ENCODE peak calls at places on chromosome 18, in six cellular contexts. S is CD4-positive, alpha-beta T cell; B is naive thymus-derived CD4-positive, alpha-beta T cell; C is neural progenitor cell; I is uterus; K is adrenal gland. D is an unnamed sample.
A peak's percentile ranks its signal among the peaks of the same experiment; 100 is the strongest.

GRCh38 chr18:37838086-37838485 is 272.5 kb upstream of the CELF4 start:
- DNase-seq in S (no peak), K (no peak), B (no peak), C (no peak), I (no peak), D (no peak)

GRCh38 chr18:43465483-43465882 is 188.2 kb upstream of the SYT4 start:
- DNase-seq in C (no peak), S (no peak), K (no peak), I (no peak), B (no peak), D (no peak)

GRCh38 chr18:75208836-75209128 is 157 bp downstream of the PTGR3 start:
- DNase-seq in I (no peak), C (no peak), S (no peak), B (no peak), K (no peak), D (no peak)

GRCh38 chr18:58848685-58849084 is 16.0 kb upstream of the ZNF532 start:
- DNase-seq in S (no peak), C (no peak), K (no peak), B (no peak), I (no peak), D (no peak)

GRCh38 chr18:11859903-11860407 is 8.7 kb downstream of the CHMP1B start:
- DNase-seq in K (peak; percentile 10), B (no peak), C (no peak), S (no peak), I (no peak), D (no peak)

GRCh38 chr18:55219059-55219458 is 259.8 kb upstream of the CCDC68 start:
- DNase-seq in B (no peak), I (no peak), K (no peak), S (no peak), C (no peak), D (no peak)

GRCh38 chr18:62384610-62385097 is 59.5 kb downstream of the TNFRSF11A start:
- DNase-seq in S (no peak), C (peak; percentile 32), B (no peak), K (no peak), I (no peak), D (no peak)

GRCh38 chr18:44342167-44342566 is 338.5 kb upstream of the SETBP1 start:
- DNase-seq in C (no peak), I (no peak), B (no peak), K (no peak), S (no peak), D (no peak)

GRCh38 chr18:44789704-44790103 is 109.0 kb downstream of the SETBP1 start:
- DNase-seq in B (no peak), C (peak; percentile 55), S (no peak), K (no peak), I (peak; percentile 48), D (no peak)

GRCh38 chr18:29154758-29155725 is 978.1 kb upstream of the CDH2 start:
- DNase-seq in C (no peak), B (no peak), S (no peak), I (no peak), K (no peak), D (no peak)

GRCh38 chr18:31760695-31761094 is at the start of gene SLC25A52:
- DNase-seq in S (no peak), C (no peak), B (no peak), K (no peak), I (no peak), D (no peak)

GRCh38 chr18:32425466-32425865 is 45.2 kb downstream of the GAREM1 start:
- DNase-seq in B (no peak), K (no peak), S (no peak), C (no peak), I (no peak), D (no peak)

GRCh38 chr18:62018761-62019041 is 125.9 kb upstream of the RNF152 start:
- DNase-seq in S (no peak), B (no peak), C (no peak), I (no peak), K (no peak), D (no peak)

GRCh38 chr18:46917808-46918600 is 602 bp downstream of the KATNAL2 start:
- DNase-seq in B (no peak), K (peak; percentile 40), I (peak; percentile 29), S (no peak), C (peak; percentile 48), D (no peak)

GRCh38 chr18:58202406-58202730 is 158.3 kb downstream of the NEDD4L start:
- DNase-seq in C (no peak), S (no peak), I (no peak), B (no peak), K (no peak), D (no peak)

GRCh38 chr18:30359521-30359920 is 683.0 kb downstream of the DSC3 start:
- DNase-seq in B (no peak), K (no peak), C (no peak), S (no peak), I (no peak), D (no peak)

GRCh38 chr18:46755315-46756171 is 1.3 kb downstream of the ST8SIA5 start:
- DNase-seq in S (no peak), K (peak; percentile 26), C (peak; percentile 23), I (no peak), B (no peak), D (no peak)

GRCh38 chr18:36247036-36247435 is 50.5 kb upstream of the FHOD3 start:
- DNase-seq in K (no peak), S (no peak), B (no peak), I (no peak), C (no peak), D (no peak)

GRCh38 chr18:42187611-42188378 is 232.8 kb downstream of the PIK3C3 start:
- DNase-seq in S (no peak), B (no peak), K (no peak), C (no peak), I (no peak), D (no peak)

GRCh38 chr18:27785815-27786537 is 391.0 kb downstream of the CDH2 start:
- DNase-seq in S (no peak), K (no peak), C (no peak), I (no peak), B (no peak), D (no peak)

GRCh38 chr18:70197042-70197441 is 8.4 kb downstream of the RTTN start:
- DNase-seq in C (no peak), S (no peak), K (no peak), B (no peak), I (no peak), D (no peak)

GRCh38 chr18:43271593-43272432 is 5.5 kb downstream of the SYT4 start:
- DNase-seq in I (no peak), S (no peak), B (peak; percentile 5), K (peak; percentile 33), C (peak; percentile 36), D (no peak)

GRCh38 chr18:74652392-74652988 is 54.8 kb downstream of the ZNF407 start:
- DNase-seq in K (no peak), B (peak; percentile 36), I (no peak), C (peak; percentile 54), S (no peak), D (no peak)

GRCh38 chr18:55405655-55406373 is 182.2 kb downstream of the TCF4 start:
- DNase-seq in B (no peak), C (peak; percentile 12), S (no peak), K (peak; percentile 93), I (peak; percentile 84), D (no peak)

GRCh38 chr18:68275616-68276015 is 439.3 kb downstream of the TMX3 start:
- DNase-seq in C (no peak), K (no peak), B (no peak), I (no peak), S (no peak), D (no peak)

GRCh38 chr18:72502671-72503431 is 41.3 kb downstream of the CBLN2 start:
- DNase-seq in S (no peak), C (no peak), B (no peak), I (no peak), K (no peak), D (no peak)
- H3K9me3 ChIP-seq in S (no peaks in the 10 kb centered on the region), C (no peaks in the 10 kb centered on the region), B (no peaks in the 10 kb centered on the region), I (no peaks in the 10 kb centered on the region), K (no peaks in the 10 kb centered on the region), D (no peaks in the 10 kb centered on the region)

GRCh38 chr18:77340815-77341214 is 91.2 kb downstream of the GALR1 start:
- DNase-seq in S (no peak), I (no peak), C (no peak), B (no peak), K (no peak), D (no peak)
- H3K9me3 ChIP-seq in S (no peaks in the 10 kb centered on the region), I (no peaks in the 10 kb centered on the region), C (no peaks in the 10 kb centered on the region), B (no peaks in the 10 kb centered on the region), K (no peaks in the 10 kb centered on the region), D (no peaks in the 10 kb centered on the region)

DNA sequence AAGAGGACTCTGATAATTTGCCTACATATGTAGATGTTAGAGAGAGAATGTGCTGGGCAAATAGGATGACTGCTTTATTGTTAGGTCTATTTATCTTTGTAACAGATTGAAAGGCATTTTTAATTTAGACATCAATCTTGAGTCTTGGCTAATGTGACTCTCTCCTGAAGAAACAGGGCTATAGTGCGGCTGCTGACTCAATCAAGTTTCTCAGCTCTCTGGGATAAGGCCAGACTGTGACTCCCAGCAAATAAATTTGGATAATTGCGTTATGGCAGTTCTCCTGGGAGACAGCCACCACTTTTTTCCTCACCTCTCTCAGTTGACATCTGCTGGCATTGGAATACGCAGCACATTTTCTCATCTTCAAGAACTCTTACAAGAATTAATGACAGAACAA is 1101.3 kb downstream of the CBLN2 start:
- DNase-seq in C (no peak), I (no peak), S (no peak), K (no peak), B (no peak), D (no peak)
- H3K9me3 ChIP-seq in C (no peaks in the 10 kb centered on the region), I (no peaks in the 10 kb centered on the region), S (no peaks in the 10 kb centered on the region), K (no peaks in the 10 kb centered on the region), B (no peaks in the 10 kb centered on the region), D (no peaks in the 10 kb centered on the region)

DNA sequence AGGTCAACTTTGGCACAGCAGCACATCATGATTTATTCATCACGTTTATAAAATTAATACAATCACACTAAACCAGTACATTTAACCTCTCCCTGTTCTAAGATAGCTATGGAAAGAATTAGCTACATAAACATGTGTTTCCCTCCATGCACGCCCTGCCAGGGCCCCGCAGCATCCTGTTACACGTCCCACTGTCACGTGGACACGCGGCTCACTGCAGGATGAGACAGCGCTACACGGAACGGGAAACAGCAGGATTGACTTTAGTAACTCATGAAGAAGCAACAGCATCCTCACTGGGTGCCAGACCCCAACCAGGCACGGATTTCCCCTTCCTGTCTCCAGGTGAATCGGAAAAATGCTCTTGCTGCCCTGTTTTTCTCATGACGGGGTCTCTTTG is 30.9 kb upstream of the SALL3 start:
- DNase-seq in B (no peak), C (no peak), S (no peak), I (no peak), K (no peak), D (no peak)
- H3K9me3 ChIP-seq in B (no peaks in the 10 kb centered on the region), C (no peaks in the 10 kb centered on the region), S (no peaks in the 10 kb centered on the region), I (no peaks in the 10 kb centered on the region), K (no peaks in the 10 kb centered on the region), D (no peaks in the 10 kb centered on the region)

D was measured in T-helper 17 cell.